ENCODE peak calls at places on chromosomes 1 and 21, in eight cellular contexts. V is Peyer's patch, U is pancreas, Y is transverse colon, B is heart left ventricle, X is OCI-LY7, M is fibroblast of lung, S is A673. Q is an unnamed sample.

GRCh38 chr1:228398741-228399461 is 7.7 kb downstream of the TRIM11 start:
- DNase-seq in V (no peak), U (no peak), Y (no peak), B (no peak), X (no peak), M (no peak), S (no peak), Q (no peak)

GRCh38 chr1:46062651-46063319 is 69.6 kb downstream of the PIK3R3 start:
- DNase-seq in V (no peak), U (no peak), Y (peak; percentile 20), B (no peak), X (no peak), M (no peak), S (no peak), Q (no peak)

GRCh38 chr1:217528271-217528670 is 102.6 kb downstream of the GPATCH2 start:
- DNase-seq in V (no peak), U (no peak), Y (no peak), B (no peak), X (no peak), M (peak; percentile 66), S (no peak), Q (no peak)

GRCh38 chr1:20148571-20149500 is 9.7 kb downstream of the PLA2G2F start:
- DNase-seq in V (no peak), U (no peak), Y (no peak), B (no peak), X (no peak), M (no peak), S (no peak), Q (peak; percentile 6)

GRCh38 chr1:224726783-224727182 is 110.7 kb downstream of the CNIH3 start:
- DNase-seq in V (peak; percentile 57), U (peak; percentile 35), Y (no peak), B (no peak), X (no peak), M (peak; percentile 96), S (no peak), Q (no peak)

GRCh38 chr1:171081220-171081993 is 9.3 kb upstream of the FMO3 start:
- DNase-seq in V (no peak), U (no peak), Y (no peak), B (no peak), X (peak; percentile 36), M (peak; percentile 41), S (peak; percentile 53), Q (no peak)

GRCh38 chr1:32684167-32684811 is 18.3 kb downstream of the SYNC start:
- DNase-seq in V (peak; percentile 58), U (no peak), Y (peak; percentile 60), B (peak; percentile 39), X (no peak), M (peak; percentile 37), S (no peak), Q (no peak)

GRCh38 chr1:31036749-31037500 is 28.6 kb downstream of the PUM1 start:
- DNase-seq in V (no peak), U (no peak), Y (no peak), B (no peak), X (no peak), M (peak; percentile 40), S (no peak), Q (no peak)

GRCh38 chr1:37468037-37468436 is 6.3 kb upstream of the ZC3H12A start:
- DNase-seq in V (no peak), U (no peak), Y (no peak), B (no peak), X (no peak), M (no peak), S (no peak), Q (peak; percentile 62)

GRCh38 chr1:153565529-153566374 is at the start of gene S100A2:
- DNase-seq in V (peak; percentile 84), U (peak; percentile 41), Y (peak; percentile 55), B (peak; percentile 52), X (no peak), M (peak; percentile 96), S (peak; percentile 77), Q (peak; percentile 84)

GRCh38 chr1:19717467-19717866 is 52.8 kb downstream of the HTR6 start:
- DNase-seq in V (no peak), U (no peak), Y (no peak), B (no peak), X (no peak), M (no peak), S (no peak), Q (no peak)

GRCh38 chr1:93738075-93738622 is 56.5 kb upstream of the BCAR3 start:
- DNase-seq in V (no peak), U (no peak), Y (no peak), B (no peak), X (no peak), M (peak; percentile 97), S (no peak), Q (no peak)

GRCh38 chr1:35717911-35718476 is 690 bp downstream of the C1orf216 start:
- DNase-seq in V (peak; percentile 50), U (peak; percentile 36), Y (peak; percentile 45), B (peak; percentile 66), X (no peak), M (peak; percentile 77), S (peak; percentile 78), Q (peak; percentile 65)

GRCh38 chr1:82962658-82963057 is 1036.3 kb downstream of the TTLL7 start:
- DNase-seq in V (no peak), U (no peak), Y (no peak), B (no peak), X (no peak), M (no peak), S (no peak), Q (no peak)

GRCh38 chr1:235051521-235051920 is 77.1 kb downstream of the TOMM20 start:
- DNase-seq in V (peak; percentile 43), U (no peak), Y (no peak), B (peak; percentile 48), X (no peak), M (no peak), S (no peak), Q (peak; percentile 67)

GRCh38 chr1:19920132-19920710 is 3.2 kb downstream of the PLA2G2E start:
- DNase-seq in V (no peak), U (no peak), Y (no peak), B (no peak), X (no peak), M (no peak), S (no peak), Q (no peak)

GRCh38 chr21:41993744-41994143 is 16.4 kb downstream of the ZBTB21 start:
- DNase-seq in V (no peak), U (no peak), Y (no peak), B (peak; percentile 46), X (no peak), M (peak; percentile 85), S (no peak), Q (no peak)

GRCh38 chr1:22053861-22054770 is 1.6 kb downstream of the CDC42 start:
- DNase-seq in V (peak; percentile 44), U (no peak), Y (no peak), B (no peak), X (no peak), M (no peak), S (no peak), Q (no peak)

GRCh38 chr1:51636765-51637522 is 20.1 kb downstream of the OSBPL9 start:
- DNase-seq in V (peak; percentile 75), U (no peak), Y (peak; percentile 33), B (peak; percentile 33), X (no peak), M (peak; percentile 90), S (no peak), Q (peak; percentile 48)

GRCh38 chr1:213987876-213988638 is at the start of gene PROX1:
- DNase-seq in V (peak; percentile 84), U (peak; percentile 92), Y (peak; percentile 78), B (peak; percentile 87), X (no peak), M (peak; percentile 93), S (peak; percentile 90), Q (peak; percentile 96)

GRCh38 chr1:213986020-213986924 is 1.5 kb upstream of the PROX1 start:
- DNase-seq in V (no peak), U (no peak), Y (no peak), B (no peak), X (no peak), M (no peak), S (no peak), Q (no peak)

GRCh38 chr1:213987422-213987875 is 324 bp upstream of the PROX1 start:
- DNase-seq in V (no peak), U (no peak), Y (no peak), B (no peak), X (no peak), M (no peak), S (no peak), Q (no peak)

GRCh38 chr1:213985181-213986019 is 2.4 kb upstream of the PROX1 start:
- DNase-seq in V (no peak), U (no peak), Y (no peak), B (peak; percentile 35), X (no peak), M (no peak), S (peak; percentile 18), Q (no peak)

GRCh38 chr1:213986925-213987250 is 885 bp upstream of the PROX1 start:
- DNase-seq in V (no peak), U (no peak), Y (no peak), B (no peak), X (no peak), M (no peak), S (no peak), Q (no peak)
- H3K4me1 ChIP-seq in V (no peaks in the 10 kb centered on the region), U (peaks cover 7% of the 10 kb centered on the region), Y (peaks cover 19% of the 10 kb centered on the region), B (peaks cover 33% of the 10 kb centered on the region), X (no peaks in the 10 kb centered on the region), M (no peaks in the 10 kb centered on the region), S (peaks cover 4% of the 10 kb centered on the region), Q (peaks cover 7% of the 10 kb centered on the region)

GRCh38 chr1:233627823-233628222 is 13.9 kb downstream of the KCNK1 start:
- DNase-seq in V (no peak), U (no peak), Y (no peak), B (no peak), X (no peak), M (no peak), S (no peak), Q (no peak)
- H3K27ac ChIP-seq in V (no peak overlapping the region), U (no peak overlapping the region), Y (no peak overlapping the region), B (no peak overlapping the region), X (no peak overlapping the region), M (no peak overlapping the region), S (no peak overlapping the region), Q (no peak overlapping the region)

GRCh38 chr1:180981596-180982387 is 40.9 kb downstream of the STX6 start:
- DNase-seq in V (peak; percentile 65), U (no peak), Y (no peak), B (no peak), X (no peak), M (peak; percentile 11), S (peak; percentile 47), Q (no peak)
- H3K4me3 ChIP-seq in V (no peak overlapping the region), U (no peak overlapping the region), Y (no peak overlapping the region), B (no peak overlapping the region), X (no peak overlapping the region), M (no peak overlapping the region), S (no peak overlapping the region), Q (no peak overlapping the region)

DNA sequence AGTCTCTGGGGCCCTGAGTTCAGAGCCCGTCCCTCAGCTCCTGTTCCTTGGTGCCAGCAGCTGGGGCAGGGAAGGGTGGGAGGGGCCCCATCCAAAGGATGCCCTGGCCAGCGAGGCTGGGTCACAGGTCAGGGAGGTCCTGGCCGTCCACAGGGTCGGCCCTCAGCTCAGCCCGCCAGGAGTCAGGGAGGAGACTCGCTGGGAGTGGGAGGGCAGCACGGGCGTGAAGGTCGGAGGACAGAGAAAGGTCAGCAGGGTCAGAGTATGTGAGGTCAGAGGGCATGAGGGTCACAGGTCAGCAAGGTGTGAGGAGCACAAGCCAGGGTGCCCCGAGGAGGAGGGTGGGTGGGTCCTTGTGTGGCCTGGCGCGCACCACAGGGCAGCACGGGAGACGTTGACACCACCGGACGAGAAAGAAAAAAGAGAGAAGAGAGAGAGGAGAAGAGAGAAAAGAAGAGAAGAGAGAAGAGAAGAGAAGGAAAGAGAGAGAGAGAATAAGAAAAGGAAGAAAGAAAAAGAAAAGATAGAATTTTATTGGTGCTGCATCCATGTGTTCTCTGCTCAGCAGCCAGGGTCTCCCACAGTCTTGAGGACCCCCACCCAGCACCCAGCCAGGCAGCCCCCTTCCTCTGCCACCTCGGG is 7.1 kb downstream of the PERM1 start:
- DNase-seq in V (no peak), U (no peak), Y (no peak), B (no peak), X (no peak), M (no peak), S (no peak), Q (no peak)
- H3K4me1 ChIP-seq in V (no peaks in the 10 kb centered on the region), U (no peaks in the 10 kb centered on the region), Y (no peaks in the 10 kb centered on the region), B (peaks cover 22% of the 10 kb centered on the region), X (no peaks in the 10 kb centered on the region), M (no peaks in the 10 kb centered on the region), S (peaks cover 8% of the 10 kb centered on the region), Q (no peaks in the 10 kb centered on the region)